ENCODE peak calls at places on chromosome 4, in four cellular contexts. H is tibial artery, W is brain microvascular endothelial cell, P is lower lobe of right lung. I is an unnamed sample. For H3K27me3, the result is how much of the 10 kb centered on the place peaks cover.

GRCh38 chr4:6908397-6909112 is 1.1 kb upstream of the TBC1D14 start:
- DNase-seq in H (no peak), W (peak), P (no peak), I (no peak)

GRCh38 chr4:187478292-187479205 is 517.0 kb upstream of the ZFP42 start:
- DNase-seq in P (no peak), W (peak), H (no peak), I (no peak)

GRCh38 chr4:145681518-145681917 is 1.6 kb downstream of the C4orf51 start:
- DNase-seq in P (no peak), H (no peak), W (no peak), I (no peak)

GRCh38 chr4:83054928-83055327 is 19.9 kb downstream of the COPS4 start:
- DNase-seq in W (no peak), P (no peak), H (no peak), I (no peak)

GRCh38 chr4:151169900-151170299 is 70.5 kb downstream of the RPS3A start:
- DNase-seq in P (no peak), W (no peak), H (no peak), I (no peak)

GRCh38 chr4:87616268-87616667 is 7.9 kb downstream of the DSPP start:
- DNase-seq in P (no peak), W (no peak), H (no peak), I (no peak)

GRCh38 chr4:13540446-13541175 is 3.7 kb downstream of the NKX3-2 start:
- DNase-seq in P (no peak), H (no peak), W (no peak), I (no peak)

GRCh38 chr4:40289366-40290188 is 45.6 kb upstream of the CHRNA9 start:
- DNase-seq in W (peak), P (no peak), H (no peak), I (no peak)

GRCh38 chr4:40395908-40396806 is 61.0 kb downstream of the CHRNA9 start:
- DNase-seq in P (peak), H (no peak), W (no peak), I (peak)

GRCh38 chr4:11397819-11398610 is 30.7 kb downstream of the HS3ST1 start:
- DNase-seq in H (no peak), W (no peak), P (no peak), I (no peak)

GRCh38 chr4:78704981-78705757 is 71.0 kb upstream of the BMP2K start:
- DNase-seq in H (no peak), W (peak), P (no peak), I (peak)

GRCh38 chr4:147360301-147360700 is 120.6 kb upstream of the EDNRA start:
- DNase-seq in W (peak), H (no peak), P (no peak), I (no peak)

GRCh38 chr4:152257601-152258066 is 278.3 kb downstream of the FBXW7 start:
- DNase-seq in W (peak), P (no peak), H (no peak), I (no peak)

GRCh38 chr4:17367201-17367600 is 144.7 kb downstream of the QDPR start:
- DNase-seq in H (no peak), W (no peak), P (no peak), I (no peak)

GRCh38 chr4:112823141-112823540 is 186.2 kb downstream of the LARP7 start:
- DNase-seq in H (no peak), P (no peak), W (no peak), I (no peak)

GRCh38 chr4:22897520-22898108 is 204.9 kb downstream of the GBA3 start:
- DNase-seq in W (no peak), H (no peak), P (no peak), I (no peak)

GRCh38 chr4:74117024-74117534 is 18.1 kb upstream of the CXCL2 start:
- DNase-seq in H (peak), W (peak), P (peak), I (no peak)

GRCh38 chr4:14151099-14151498 is 523.6 kb upstream of the BOD1L1 start:
- DNase-seq in W (no peak), H (no peak), P (no peak), I (no peak)

GRCh38 chr4:107863416-107863815 is 38.7 kb downstream of the SGMS2 start:
- DNase-seq in P (no peak), W (peak), H (no peak), I (no peak)

GRCh38 chr4:109998867-109999303 is 86.2 kb downstream of the EGF start:
- DNase-seq in P (no peak), H (no peak), W (peak), I (peak)

GRCh38 chr4:87081826-87082225 is 138.6 kb downstream of the KLHL8 start:
- DNase-seq in H (no peak), P (no peak), W (no peak), I (no peak)

GRCh38 chr4:68466185-68466584 is 18.9 kb downstream of the TMPRSS11E start:
- DNase-seq in P (no peak), H (no peak), W (peak), I (no peak)

GRCh38 chr4:112938461-112939058 is 110.9 kb upstream of the ANK2 start:
- DNase-seq in H (no peak), W (peak), P (no peak), I (no peak)

GRCh38 chr4:132763465-132763864 is 385.6 kb upstream of the PCDH10 start:
- DNase-seq in P (no peak), W (no peak), H (no peak), I (no peak)

GRCh38 chr4:113008726-113009125 is 40.7 kb upstream of the ANK2 start:
- DNase-seq in W (no peak), P (no peak), H (no peak), I (no peak)

GRCh38 chr4:174553828-174554227 is 31.5 kb upstream of the HPGD start:
- DNase-seq in W (no peak), H (no peak), P (no peak), I (no peak)

GRCh38 chr4:40940317-40940720 is 190.6 kb downstream of the NSUN7 start:
- DNase-seq in H (peak), W (no peak), P (no peak), I (peak)

GRCh38 chr4:40702800-40703151 is 47.0 kb upstream of the NSUN7 start:
- DNase-seq in P (no peak), W (no peak), H (no peak), I (no peak)

GRCh38 chr4:156999175-156999517 is 27.5 kb upstream of the PDGFC start:
- DNase-seq in W (peak), P (no peak), H (no peak), I (no peak)

GRCh38 chr4:108360857-108361820 is 192.4 kb upstream of the LEF1 start:
- DNase-seq in H (no peak), W (peak), P (no peak), I (peak)

GRCh38 chr4:90572996-90573395 is 445.8 kb downstream of the CCSER1 start:
- DNase-seq in H (no peak), W (no peak), P (no peak), I (no peak)

GRCh38 chr4:156945532-156945931 is 26.1 kb downstream of the PDGFC start:
- DNase-seq in W (no peak), H (no peak), P (no peak), I (no peak)

GRCh38 chr4:15883611-15884243 is 54.8 kb downstream of the FGFBP1 start:
- DNase-seq in W (no peak), P (no peak), H (no peak), I (no peak)

GRCh38 chr4:19193274-19193962 is 1058.3 kb upstream of the SLIT2 start:
- DNase-seq in H (no peak), W (no peak), P (no peak), I (no peak)
- H3K4me3 ChIP-seq in H (no peak), W (no peak), P (no peak), I (no peak)

GRCh38 chr4:84166486-84166885 is 332.6 kb downstream of the NKX6-1 start:
- DNase-seq in W (no peak), H (no peak), P (no peak), I (no peak)
- H3K27ac ChIP-seq in W (no peak), H (no peak), P (no peak), I (no peak)

GRCh38 chr4:37780444-37781133 is 45.9 kb upstream of the PGM2 start:
- DNase-seq in W (peak), P (no peak), H (no peak), I (peak)
- H3K27me3 ChIP-seq in W (under half), P (under half), H (under half), I (under half)

GRCh38 chr4:77073106-77073858 is 2.5 kb downstream of the CCNI start:
- DNase-seq in W (no peak), H (no peak), P (no peak), I (no peak)

GRCh38 chr4:77076889-77077635 is 1.3 kb upstream of the CCNI start:
- DNase-seq in H (no peak), W (no peak), P (no peak), I (no peak)

GRCh38 chr4:77075869-77076801 is at the start of gene CCNI:
- DNase-seq in P (peak), H (peak), W (peak), I (peak)

GRCh38 chr4:77073981-77074865 is 1.6 kb downstream of the CCNI start:
- DNase-seq in H (no peak), P (no peak), W (no peak), I (no peak)

GRCh38 chr4:77074961-77075855 is 581 bp downstream of the CCNI start:
- DNase-seq in H (peak), P (peak), W (peak), I (peak)
- H3K4me3 ChIP-seq in H (peak), P (peak), W (peak), I (peak)

GRCh38 chr4:114839986-114840385 is 241.4 kb downstream of the UGT8 start:
- DNase-seq in W (no peak), H (no peak), P (no peak), I (no peak)
- H3K27ac ChIP-seq in W (no peak), H (no peak), P (no peak), I (no peak)

DNA sequence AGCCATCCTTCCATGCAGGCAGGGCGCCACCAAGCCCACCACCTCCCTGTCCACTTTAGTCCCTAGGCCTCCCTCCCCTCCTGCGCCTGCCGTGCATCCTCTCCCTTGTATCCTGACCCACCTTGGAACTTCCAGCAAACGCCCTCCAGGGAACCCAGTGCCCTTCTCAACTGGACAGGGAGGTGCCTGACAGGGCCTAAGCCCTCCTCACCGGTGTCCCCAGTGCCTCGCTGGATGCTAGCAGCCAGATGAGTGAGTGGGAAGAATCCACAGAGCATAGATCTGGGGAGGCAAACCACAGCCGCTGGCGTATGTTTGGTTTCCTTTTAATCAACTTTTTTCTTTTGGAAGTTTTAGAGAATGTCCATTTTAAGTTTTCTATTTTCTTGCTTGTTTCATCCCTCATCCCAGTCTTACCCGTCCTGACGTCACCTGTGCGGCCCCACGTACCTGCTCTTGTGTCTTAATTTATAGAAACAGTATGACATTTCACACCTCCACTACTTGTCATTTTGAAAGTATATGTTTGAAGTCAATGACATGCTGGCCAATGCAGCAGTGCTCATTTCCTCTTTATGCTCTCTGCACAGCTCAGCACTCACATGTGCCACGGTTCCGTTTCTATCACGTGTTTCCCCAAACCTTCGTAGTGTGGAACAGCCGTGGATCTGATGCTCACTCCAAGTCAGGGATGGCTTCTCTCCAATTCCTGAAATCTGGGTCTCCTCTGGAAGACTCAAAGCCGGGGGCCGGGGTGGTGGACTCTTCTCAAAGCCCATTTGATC is 3.4 kb upstream of the HMX1 start:
- DNase-seq in H (no peak), P (no peak), W (no peak), I (no peak)
- H3K27me3 ChIP-seq in H (under half), P (half or more), W (half or more), I (half or more)

DNA sequence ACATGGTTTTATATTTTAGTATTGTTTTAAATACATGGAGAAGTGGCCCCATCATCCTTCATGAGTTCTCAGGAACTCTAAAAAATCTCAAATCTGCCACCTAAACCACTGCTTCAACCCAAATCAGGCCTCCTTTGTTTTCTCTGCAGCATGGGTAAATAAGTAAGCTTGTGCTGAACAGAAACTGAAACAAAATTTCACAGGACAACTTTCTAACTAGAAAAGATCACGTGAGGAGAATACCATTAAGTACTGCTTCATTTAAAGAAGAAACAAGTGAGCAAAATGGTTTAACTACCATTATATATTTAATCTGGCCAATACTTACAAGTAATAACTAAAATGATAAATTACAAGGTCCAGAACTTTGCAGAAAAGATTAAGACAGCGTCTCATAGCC is 2.5 kb downstream of the ARAP2 start:
- DNase-seq in W (no peak), H (no peak), P (no peak), I (no peak)
- H3K4me3 ChIP-seq in W (no peak), H (no peak), P (peak), I (peak)